ENCODE peak calls at places on chromosomes 4 and X, in eight cellular contexts. D, G, Q, N, T, X, I and O are unnamed samples.

GRCh38 chrX:131792356-131792749 is 230.7 kb upstream of the STK26 start:
- DNase-seq in X (no peak), Q (peak; percentile 94), N (peak; percentile 89), T (no peak), G (no peak), I (no peak), D (peak; percentile 98), O (peak; percentile 87)

GRCh38 chr4:102478186-102478585 is 23.0 kb upstream of the NFKB1 start:
- DNase-seq in G (no peak), X (no peak), T (no peak), I (no peak), N (no peak), Q (no peak), D (no peak), O (no peak)

GRCh38 chr4:8607603-8608481 is 15.3 kb downstream of the CPZ start:
- DNase-seq in Q (no peak), D (no peak), T (no peak), N (no peak), I (no peak), G (no peak), X (peak; percentile 39), O (no peak)

GRCh38 chrX:64176876-64177275 is 28.6 kb downstream of the AMER1 start:
- DNase-seq in X (no peak), G (no peak), D (no peak), N (no peak), Q (no peak), I (no peak), T (no peak), O (no peak)

GRCh38 chr4:141497627-141498026 is 138.8 kb upstream of the IL15 start:
- DNase-seq in T (no peak), G (no peak), I (no peak), Q (no peak), X (no peak), D (peak; percentile 46), N (no peak), O (no peak)

GRCh38 chrX:74422029-74422352 is 698 bp downstream of the SLC16A2 start:
- DNase-seq in T (no peak), X (no peak), D (no peak), Q (no peak), G (no peak), N (no peak), I (no peak), O (no peak)

GRCh38 chr4:36549256-36549655 is 267.8 kb downstream of the DTHD1 start:
- DNase-seq in T (no peak), D (no peak), Q (no peak), N (no peak), I (no peak), X (no peak), G (no peak), O (no peak)

GRCh38 chr4:152949930-152950329 is 13.8 kb downstream of the FHDC1 start:
- DNase-seq in D (no peak), G (no peak), N (no peak), T (no peak), I (no peak), Q (no peak), X (no peak), O (no peak)

GRCh38 chr4:152460488-152460887 is 75.4 kb downstream of the FBXW7 start:
- DNase-seq in X (no peak), G (no peak), D (peak; percentile 43), I (no peak), T (no peak), N (no peak), Q (peak; percentile 78), O (no peak)

GRCh38 chr4:55359397-55359916 is 13.4 kb downstream of the SRD5A3 start:
- DNase-seq in D (no peak), G (no peak), N (no peak), X (no peak), T (no peak), Q (no peak), I (no peak), O (no peak)

GRCh38 chr4:73917081-73917501 is 47.9 kb downstream of the CXCL1 start:
- DNase-seq in G (no peak), D (no peak), I (no peak), T (no peak), N (no peak), X (no peak), Q (peak; percentile 96), O (peak; percentile 50)

DNA sequence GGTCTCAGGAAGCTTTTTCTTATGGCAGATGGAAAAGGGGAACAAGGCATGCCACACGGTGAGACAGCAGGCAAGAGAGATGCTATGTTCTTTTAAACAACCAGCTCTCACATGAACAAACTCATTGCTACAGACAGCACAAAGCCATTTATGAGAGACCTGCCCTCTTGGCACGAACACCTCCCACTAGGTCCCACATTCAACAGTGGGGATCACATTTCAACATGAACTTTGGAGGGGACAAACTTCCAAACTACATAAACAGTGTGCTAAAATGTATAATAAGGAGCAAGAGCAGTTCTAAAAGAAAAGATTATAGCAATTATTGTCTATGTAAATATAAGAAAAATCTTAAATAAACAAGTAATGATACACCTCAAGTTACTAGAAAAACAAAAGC is 391.8 kb upstream of the CPXCR1 start:
- DNase-seq in Q (no peak), G (no peak), D (no peak), X (no peak), I (no peak), T (no peak), N (no peak), O (no peak)
- H3K27ac ChIP-seq in Q (no peak overlapping the region), G (no peak overlapping the region), D (no peak overlapping the region), X (no peak overlapping the region), I (no peak overlapping the region), T (no peak overlapping the region), N (no peak overlapping the region), O (no peak overlapping the region)

GRCh38 chr4:128163177-128164117 is 102.3 kb downstream of the LARP1B start:
- DNase-seq in I (no peak), T (no peak), Q (peak; percentile 87), X (no peak), G (no peak), D (no peak), N (no peak), O (no peak)

GRCh38 chr4:128158894-128159293 is 97.8 kb downstream of the LARP1B start:
- DNase-seq in N (no peak), I (no peak), Q (no peak), D (no peak), T (no peak), G (no peak), X (no peak), O (no peak)

GRCh38 chr4:128161138-128161537 is 100.0 kb downstream of the LARP1B start:
- DNase-seq in D (no peak), G (no peak), I (no peak), T (no peak), X (no peak), N (no peak), Q (no peak), O (no peak)

GRCh38 chr4:128159967-128160366 is 98.9 kb downstream of the LARP1B start:
- DNase-seq in D (no peak), N (no peak), I (no peak), G (no peak), X (no peak), T (no peak), Q (peak; percentile 97), O (no peak)

DNA sequence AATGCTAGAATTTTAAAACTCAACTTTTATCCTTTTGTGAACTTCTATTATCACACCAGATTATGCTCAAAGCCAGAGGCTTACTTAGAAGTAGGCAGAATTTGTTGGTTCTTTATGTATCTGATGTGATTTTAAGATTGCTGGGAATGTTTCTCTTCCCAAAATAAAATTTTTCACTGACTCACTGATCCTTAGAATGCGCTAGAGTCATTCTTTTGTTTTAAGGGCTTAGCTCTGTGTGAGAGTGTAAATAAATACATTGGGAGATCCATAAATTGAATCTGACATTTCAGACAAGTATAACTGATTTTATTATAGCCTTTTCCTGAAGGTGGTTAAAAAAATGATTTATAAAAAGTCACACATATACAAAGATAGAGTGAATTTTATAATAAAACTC is 101.3 kb downstream of the LARP1B start:
- DNase-seq in G (no peak), D (no peak), N (no peak), X (no peak), I (no peak), T (no peak), Q (peak; percentile 40), O (no peak)
- H3K4me3 ChIP-seq in G (no peak overlapping the region), D (no peak overlapping the region), N (no peak overlapping the region), X (no peak overlapping the region), I (no peak overlapping the region), T (no peak overlapping the region), Q (no peak overlapping the region), O (no peak overlapping the region)

GRCh38 chr4:147843162-147843561 is 111.3 kb downstream of the ARHGAP10 start:
- DNase-seq in T (peak; percentile 51), X (no peak), Q (no peak), I (no peak), G (no peak), D (no peak), N (no peak), O (no peak)
- H3K4me1 ChIP-seq in T (peaks cover 5% of the 10 kb centered on the region), X (no peaks in the 10 kb centered on the region), Q (peaks cover 18% of the 10 kb centered on the region), I (peaks cover 13% of the 10 kb centered on the region), G (peaks cover 14% of the 10 kb centered on the region), D (peaks cover 28% of the 10 kb centered on the region), N (peaks cover 12% of the 10 kb centered on the region), O (peaks cover 22% of the 10 kb centered on the region)

GRCh38 chr4:15769202-15769601 is 8.9 kb upstream of the CD38 start:
- DNase-seq in D (no peak), T (no peak), I (no peak), X (no peak), G (no peak), N (no peak), Q (no peak), O (no peak)

GRCh38 chr4:15766821-15767220 is 11.3 kb upstream of the CD38 start:
- DNase-seq in Q (no peak), G (no peak), X (no peak), N (no peak), T (no peak), I (no peak), D (no peak), O (no peak)

GRCh38 chr4:15765306-15765705 is 12.8 kb upstream of the CD38 start:
- DNase-seq in T (no peak), X (no peak), D (no peak), I (no peak), N (no peak), Q (no peak), G (no peak), O (no peak)

GRCh38 chr4:15771419-15772058 is 6.6 kb upstream of the CD38 start:
- DNase-seq in N (no peak), G (no peak), Q (no peak), T (no peak), D (peak; percentile 65), X (no peak), I (no peak), O (no peak)

DNA sequence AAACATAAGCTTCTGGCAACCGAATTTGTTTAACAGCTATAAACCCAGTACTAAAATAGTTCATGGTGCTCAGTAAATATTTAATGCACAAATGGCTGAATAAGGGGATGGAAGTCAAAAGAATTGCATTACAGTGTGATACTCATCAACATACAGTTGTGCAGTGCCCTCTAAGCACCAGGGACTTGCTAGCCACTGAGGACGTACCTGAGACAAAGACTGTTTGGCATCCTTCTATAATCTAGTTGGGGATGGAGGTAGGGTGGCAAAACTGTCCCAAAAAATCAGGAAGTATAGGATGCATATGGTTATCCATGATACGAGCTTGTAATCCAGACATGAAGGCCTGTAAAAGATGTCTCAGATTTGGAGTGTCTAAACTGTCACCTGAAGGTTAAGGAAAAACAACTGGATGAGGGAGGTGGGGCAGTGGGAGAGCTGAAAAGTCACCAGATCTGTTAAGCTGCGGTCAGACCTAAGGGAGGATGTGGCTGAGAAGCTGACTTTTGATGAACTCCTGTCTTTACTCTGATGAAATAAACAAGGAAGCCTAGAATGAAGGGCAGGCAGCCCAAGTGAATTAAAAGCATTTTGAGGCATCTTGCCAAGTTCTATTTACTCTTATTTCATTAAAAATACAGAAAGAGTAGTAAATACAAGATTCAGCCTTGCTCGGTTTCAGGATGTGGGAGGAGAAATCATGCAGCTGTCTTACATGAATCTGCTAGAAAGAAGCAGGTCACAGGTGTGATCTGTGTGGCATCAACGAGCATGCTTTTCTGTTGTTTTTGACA is 12.0 kb upstream of the CD38 start:
- DNase-seq in D (no peak), Q (no peak), I (peak; percentile 79), N (no peak), T (peak; percentile 54), X (peak; percentile 54), G (no peak), O (no peak)
- H3K27ac ChIP-seq in D (no peak overlapping the region), Q (no peak overlapping the region), I (no peak overlapping the region), N (no peak overlapping the region), T (no peak overlapping the region), X (peak overlapping the region; percentile 8), G (no peak overlapping the region), O (no peak overlapping the region)